ENCODE peak calls at places on chromosomes 1 and 21, in five cellular contexts. One of them, this sample, is unnamed.

GRCh38 chr1:167328306-167328705 is 107.6 kb downstream of the POU2F1 start:
- DNase-seq in H7: no peak
- DNase-seq in sigmoid colon: no peak
- DNase-seq in thoracic aorta: no peak
- DNase-seq in stomach: no peak
- DNase-seq in this sample: peak; percentile 53

GRCh38 chr1:81617308-81618027 is 183.3 kb upstream of the ADGRL2 start:
- DNase-seq in sigmoid colon: no peak
- DNase-seq in thoracic aorta: no peak
- DNase-seq in stomach: no peak
- DNase-seq in H7: no peak
- DNase-seq in this sample: no peak

GRCh38 chr1:166032901-166033371 is 133.9 kb downstream of the FAM78B start:
- DNase-seq in H7: no peak
- DNase-seq in thoracic aorta: no peak
- DNase-seq in stomach: peak; percentile 26
- DNase-seq in sigmoid colon: no peak
- DNase-seq in this sample: no peak

GRCh38 chr21:41023936-41024335 is 144.0 kb upstream of the BACE2 start:
- DNase-seq in H7: no peak
- DNase-seq in thoracic aorta: no peak
- DNase-seq in stomach: no peak
- DNase-seq in sigmoid colon: no peak
- DNase-seq in this sample: no peak

GRCh38 chr1:59685101-59685500 is 129.6 kb upstream of the HOOK1 start:
- DNase-seq in H7: no peak
- DNase-seq in stomach: no peak
- DNase-seq in thoracic aorta: no peak
- DNase-seq in sigmoid colon: no peak
- DNase-seq in this sample: no peak

GRCh38 chr1:41666991-41667631 is 182.6 kb upstream of the EDN2 start:
- DNase-seq in H7: peak; percentile 66
- DNase-seq in stomach: peak; percentile 57
- DNase-seq in thoracic aorta: no peak
- DNase-seq in sigmoid colon: no peak
- DNase-seq in this sample: peak; percentile 37

GRCh38 chr1:38784452-38785284 is 74.9 kb downstream of the RRAGC start:
- DNase-seq in sigmoid colon: no peak
- DNase-seq in thoracic aorta: no peak
- DNase-seq in stomach: no peak
- DNase-seq in H7: no peak
- DNase-seq in this sample: no peak

GRCh38 chr1:243806310-243806709 is 43.7 kb downstream of the AKT3 start:
- DNase-seq in stomach: no peak
- DNase-seq in thoracic aorta: no peak
- DNase-seq in sigmoid colon: no peak
- DNase-seq in H7: no peak
- DNase-seq in this sample: no peak

GRCh38 chr1:160665330-160666078 is 18.7 kb upstream of the SLAMF1 start:
- DNase-seq in stomach: peak; percentile 52
- DNase-seq in sigmoid colon: no peak
- DNase-seq in H7: no peak
- DNase-seq in thoracic aorta: no peak
- DNase-seq in this sample: no peak

GRCh38 chr21:28257276-28257675 is 735.4 kb downstream of the LTN1 start:
- DNase-seq in sigmoid colon: no peak
- DNase-seq in stomach: no peak
- DNase-seq in H7: no peak
- DNase-seq in thoracic aorta: no peak
- DNase-seq in this sample: no peak

GRCh38 chr1:173527151-173527826 is 50.2 kb downstream of the PRDX6 start:
- DNase-seq in sigmoid colon: no peak
- DNase-seq in thoracic aorta: no peak
- DNase-seq in H7: no peak
- DNase-seq in stomach: no peak
- DNase-seq in this sample: no peak

GRCh38 chr1:161427733-161428516 is 60.2 kb upstream of the CFAP126 start:
- DNase-seq in H7: peak; percentile 47
- DNase-seq in stomach: no peak
- DNase-seq in thoracic aorta: no peak
- DNase-seq in sigmoid colon: no peak
- DNase-seq in this sample: peak; percentile 33

GRCh38 chr1:204286841-204287387 is 72.8 kb downstream of the PLEKHA6 start:
- DNase-seq in H7: no peak
- DNase-seq in thoracic aorta: no peak
- DNase-seq in stomach: peak; percentile 85
- DNase-seq in sigmoid colon: no peak
- DNase-seq in this sample: no peak

GRCh38 chr1:203534526-203534925 is 40.6 kb downstream of the OPTC start:
- DNase-seq in sigmoid colon: peak; percentile 98
- DNase-seq in stomach: no peak
- DNase-seq in thoracic aorta: peak; percentile 81
- DNase-seq in H7: no peak
- DNase-seq in this sample: peak; percentile 1

GRCh38 chr1:87898401-87898800 is 569.7 kb downstream of the LMO4 start:
- DNase-seq in sigmoid colon: no peak
- DNase-seq in stomach: no peak
- DNase-seq in thoracic aorta: no peak
- DNase-seq in H7: no peak
- DNase-seq in this sample: no peak

GRCh38 chr1:35857830-35858229 is 25.2 kb upstream of the AGO1 start:
- DNase-seq in thoracic aorta: no peak
- DNase-seq in stomach: no peak
- DNase-seq in H7: no peak
- DNase-seq in sigmoid colon: no peak
- DNase-seq in this sample: peak; percentile 12

GRCh38 chr1:117821782-117822447 is 107.5 kb downstream of the GDAP2 start:
- DNase-seq in thoracic aorta: peak; percentile 28
- DNase-seq in H7: no peak
- DNase-seq in stomach: peak; percentile 51
- DNase-seq in sigmoid colon: peak; percentile 82
- DNase-seq in this sample: no peak

GRCh38 chr1:14748977-14749376 is 150.5 kb downstream of the KAZN start:
- DNase-seq in H7: no peak
- DNase-seq in thoracic aorta: no peak
- DNase-seq in sigmoid colon: no peak
- DNase-seq in stomach: no peak
- DNase-seq in this sample: no peak

GRCh38 chr1:58409826-58410225 is 136.7 kb downstream of the OMA1 start:
- DNase-seq in thoracic aorta: no peak
- DNase-seq in stomach: no peak
- DNase-seq in sigmoid colon: no peak
- DNase-seq in H7: no peak
- DNase-seq in this sample: peak; percentile 73

GRCh38 chr1:86822463-86822862 is 91.5 kb downstream of the SELENOF start:
- DNase-seq in thoracic aorta: no peak
- DNase-seq in sigmoid colon: no peak
- DNase-seq in stomach: no peak
- DNase-seq in H7: no peak
- DNase-seq in this sample: no peak

GRCh38 chr1:19682257-19682656 is 17.6 kb downstream of the HTR6 start:
- DNase-seq in stomach: no peak
- DNase-seq in sigmoid colon: no peak
- DNase-seq in H7: no peak
- DNase-seq in thoracic aorta: no peak
- DNase-seq in this sample: no peak

GRCh38 chr21:42258150-42258884 is 39.4 kb downstream of the ABCG1 start:
- DNase-seq in stomach: peak; percentile 79
- DNase-seq in sigmoid colon: peak; percentile 82
- DNase-seq in H7: peak; percentile 92
- DNase-seq in thoracic aorta: no peak
- DNase-seq in this sample: peak; percentile 80

GRCh38 chr1:31102501-31102950 is 37.0 kb upstream of the PUM1 start:
- DNase-seq in stomach: no peak
- DNase-seq in H7: no peak
- DNase-seq in thoracic aorta: no peak
- DNase-seq in sigmoid colon: peak; percentile 69
- DNase-seq in this sample: no peak

GRCh38 chr1:107820797-107821196 is 144.2 kb downstream of the VAV3 start:
- DNase-seq in H7: no peak
- DNase-seq in stomach: no peak
- DNase-seq in sigmoid colon: no peak
- DNase-seq in thoracic aorta: no peak
- DNase-seq in this sample: no peak

GRCh38 chr1:110477445-110477957 is 26.6 kb downstream of the PROK1 start:
- DNase-seq in H7: peak; percentile 72
- DNase-seq in stomach: no peak
- DNase-seq in sigmoid colon: no peak
- DNase-seq in thoracic aorta: no peak
- DNase-seq in this sample: peak; percentile 28

DNA sequence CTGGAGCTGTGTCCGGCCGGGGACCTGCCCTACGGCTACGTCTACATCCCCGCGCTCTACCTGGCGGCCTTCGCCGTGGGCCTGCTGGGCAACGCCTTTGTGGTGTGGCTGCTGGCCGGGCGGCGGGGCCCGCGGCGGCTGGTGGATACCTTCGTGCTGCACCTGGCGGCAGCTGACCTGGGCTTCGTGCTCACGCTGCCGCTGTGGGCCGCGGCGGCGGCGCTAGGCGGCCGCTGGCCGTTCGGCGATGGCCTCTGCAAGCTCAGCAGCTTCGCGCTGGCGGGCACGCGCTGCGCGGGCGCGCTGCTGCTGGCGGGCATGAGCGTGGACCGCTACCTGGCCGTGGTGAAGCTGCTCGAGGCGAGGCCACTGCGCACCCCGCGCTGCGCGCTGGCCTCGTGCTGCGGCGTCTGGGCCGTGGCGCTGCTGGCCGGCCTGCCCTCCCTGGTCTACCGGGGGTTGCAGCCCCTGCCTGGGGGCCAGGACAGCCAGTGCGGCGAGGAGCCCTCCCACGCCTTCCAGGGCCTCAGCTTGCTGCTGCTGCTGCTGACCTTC is 412 bp downstream of the GPR25 start:
- DNase-seq in sigmoid colon: peak; percentile 30
- DNase-seq in H7: peak; percentile 45
- DNase-seq in stomach: peak; percentile 38
- DNase-seq in thoracic aorta: no peak
- DNase-seq in this sample: no peak
- H3K4me3 ChIP-seq in sigmoid colon: no peak overlapping the region
- H3K4me3 ChIP-seq in H7: no peak overlapping the region
- H3K4me3 ChIP-seq in stomach: peak overlapping the region; percentile 43
- H3K4me3 ChIP-seq in thoracic aorta: peak overlapping the region; percentile 67
- H3K4me3 ChIP-seq in this sample: no peak overlapping the region

DNA sequence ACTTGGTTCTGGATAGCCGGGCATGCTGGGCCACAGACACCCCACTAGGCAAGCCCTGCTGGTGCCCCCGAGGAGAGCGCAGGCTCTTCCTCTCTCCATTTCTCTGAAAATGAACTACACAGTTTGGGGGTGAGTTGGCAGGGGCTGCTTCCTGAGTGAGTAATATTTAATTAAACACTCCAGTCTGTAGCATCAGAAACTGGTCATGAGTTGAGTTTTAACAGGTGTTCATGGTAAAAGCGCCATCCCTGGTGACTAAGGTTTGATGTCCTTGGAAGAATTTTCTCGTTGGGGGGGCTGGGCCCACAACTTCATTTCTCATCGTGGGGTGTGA is 1.7 kb downstream of the SPSB1 start:
- DNase-seq in thoracic aorta: no peak
- DNase-seq in H7: no peak
- DNase-seq in stomach: no peak
- DNase-seq in sigmoid colon: peak; percentile 72
- DNase-seq in this sample: no peak
- H3K4me3 ChIP-seq in thoracic aorta: peak overlapping the region; percentile 87
- H3K4me3 ChIP-seq in H7: no peak overlapping the region
- H3K4me3 ChIP-seq in stomach: peak overlapping the region; percentile 97
- H3K4me3 ChIP-seq in sigmoid colon: peak overlapping the region; percentile 80
- H3K4me3 ChIP-seq in this sample: no peak overlapping the region

DNA sequence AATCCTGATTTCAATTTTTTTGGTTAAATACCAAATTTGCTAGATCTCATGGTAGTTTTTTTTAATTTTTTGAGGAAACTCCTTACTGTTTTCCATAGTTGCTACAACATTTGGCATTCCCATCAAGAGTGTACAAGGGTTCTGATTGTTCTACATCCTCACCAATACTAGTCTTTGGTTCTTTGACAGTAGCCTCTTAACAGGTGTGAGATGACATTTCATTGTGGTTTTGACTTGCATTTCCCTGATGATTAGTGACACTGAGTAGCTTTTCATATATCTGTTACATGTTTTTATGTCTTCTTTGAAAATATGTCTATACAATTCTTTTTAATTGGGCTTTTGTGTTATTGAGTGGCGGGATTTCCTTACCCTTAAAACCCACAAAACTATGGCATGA is 20.9 kb upstream of the RGS13 start:
- DNase-seq in stomach: no peak
- DNase-seq in sigmoid colon: no peak
- DNase-seq in thoracic aorta: no peak
- DNase-seq in H7: no peak
- DNase-seq in this sample: no peak
- H3K4me3 ChIP-seq in stomach: no peak overlapping the region
- H3K4me3 ChIP-seq in sigmoid colon: no peak overlapping the region
- H3K4me3 ChIP-seq in thoracic aorta: no peak overlapping the region
- H3K4me3 ChIP-seq in H7: no peak overlapping the region
- H3K4me3 ChIP-seq in this sample: no peak overlapping the region

GRCh38 chr1:154503898-154504297 is 1.7 kb upstream of the SHE start:
- DNase-seq in H7: no peak
- DNase-seq in stomach: no peak
- DNase-seq in thoracic aorta: no peak
- DNase-seq in sigmoid colon: no peak
- DNase-seq in this sample: no peak

GRCh38 chr1:154500533-154500932 is 1.5 kb upstream of the TDRD10 start:
- DNase-seq in H7: no peak
- DNase-seq in thoracic aorta: no peak
- DNase-seq in sigmoid colon: no peak
- DNase-seq in stomach: no peak
- DNase-seq in this sample: no peak

GRCh38 chr1:154501423-154502065 is 475 bp upstream of the TDRD10 start:
- DNase-seq in H7: peak; percentile 82
- DNase-seq in stomach: peak; percentile 40
- DNase-seq in sigmoid colon: peak; percentile 78
- DNase-seq in thoracic aorta: no peak
- DNase-seq in this sample: peak; percentile 58

GRCh38 chr1:154502742-154503111 is 515 bp upstream of the SHE start:
- DNase-seq in sigmoid colon: no peak
- DNase-seq in H7: peak; percentile 90
- DNase-seq in thoracic aorta: no peak
- DNase-seq in stomach: no peak
- DNase-seq in this sample: peak; percentile 15

GRCh38 chr1:154502066-154502741 is at the start of the genes SHE and TDRD10:
- DNase-seq in H7: peak; percentile 89
- DNase-seq in thoracic aorta: no peak
- DNase-seq in stomach: no peak
- DNase-seq in sigmoid colon: no peak
- DNase-seq in this sample: peak; percentile 62
- H3K4me3 ChIP-seq in H7: peak within 1 kb of the TSS; percentile 37
- H3K4me3 ChIP-seq in thoracic aorta: peak within 1 kb of the TSS; percentile 67
- H3K4me3 ChIP-seq in stomach: peak within 1 kb of the TSS; percentile 46
- H3K4me3 ChIP-seq in sigmoid colon: peak within 1 kb of the TSS; percentile 28
- H3K4me3 ChIP-seq in this sample: peak within 1 kb of the TSS; percentile 42

DNA sequence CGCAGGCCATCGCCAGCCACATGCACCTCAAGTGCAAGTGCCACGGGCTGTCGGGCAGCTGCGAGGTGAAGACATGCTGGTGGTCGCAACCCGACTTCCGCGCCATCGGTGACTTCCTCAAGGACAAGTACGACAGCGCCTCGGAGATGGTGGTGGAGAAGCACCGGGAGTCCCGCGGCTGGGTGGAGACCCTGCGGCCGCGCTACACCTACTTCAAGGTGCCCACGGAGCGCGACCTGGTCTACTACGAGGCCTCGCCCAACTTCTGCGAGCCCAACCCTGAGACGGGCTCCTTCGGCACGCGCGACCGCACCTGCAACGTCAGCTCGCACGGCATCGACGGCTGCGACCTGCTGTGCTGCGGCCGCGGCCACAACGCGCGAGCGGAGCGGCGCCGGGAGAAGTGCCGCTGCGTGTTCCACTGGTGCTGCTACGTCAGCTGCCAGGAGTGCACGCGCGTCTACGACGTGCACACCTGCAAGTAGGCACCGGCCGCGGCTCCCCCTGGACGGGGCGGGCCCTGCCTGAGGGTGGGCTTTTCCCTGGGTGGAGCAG is 23.4 kb upstream of the ARF1 start:
- DNase-seq in sigmoid colon: no peak
- DNase-seq in H7: peak; percentile 62
- DNase-seq in stomach: no peak
- DNase-seq in thoracic aorta: no peak
- DNase-seq in this sample: no peak
- H3K4me3 ChIP-seq in sigmoid colon: no peak overlapping the region
- H3K4me3 ChIP-seq in H7: peak overlapping the region; percentile 68
- H3K4me3 ChIP-seq in stomach: peak overlapping the region; percentile 43
- H3K4me3 ChIP-seq in thoracic aorta: peak overlapping the region; percentile 49
- H3K4me3 ChIP-seq in this sample: peak overlapping the region; percentile 17

This sample was measured in neural progenitor cell.